ENCODE peak calls at places on chromosomes 12 and 14, in nine cellular contexts. X is AG09319; H is Panc1; U is putamen; W is brain microvascular endothelial cell; P is T follicular helper cell; J is caudate nucleus; L is stimulated activated CD8-positive, alpha-beta memory T cell treated with anti-CD3 and anti-CD28 coated beads, Interleukin-15, amount 100 ng/mL, for 24 hours; B is nephron progenitor cell. T is an unnamed sample.
A peak's percentile ranks its signal among the peaks of the same experiment; 100 is the strongest.

GRCh38 chr12:3527181-3527580 is 36.2 kb downstream of the PRMT8 start:
- DNase-seq in X (peak; percentile 20), U (no peak), B (no peak), J (no peak), L (no peak), P (no peak), H (no peak), W (peak; percentile 92), T (no peak)

GRCh38 chr14:71290960-71291466 is 383.8 kb downstream of the PCNX1 start:
- DNase-seq in U (peak; percentile 81), H (peak; percentile 25), W (peak; percentile 72), L (no peak), J (peak; percentile 32), B (no peak), X (peak; percentile 7), P (no peak), T (no peak)

GRCh38 chr12:10861366-10861765 is 12.1 kb upstream of the PRR4 start:
- DNase-seq in U (no peak), H (no peak), P (no peak), W (peak; percentile 9), X (no peak), B (no peak), L (no peak), J (no peak), T (no peak)

GRCh38 chr12:131454418-131455217 is 256.3 kb upstream of the SFSWAP start:
- DNase-seq in P (no peak), W (peak; percentile 7), H (peak; percentile 13), J (no peak), X (no peak), U (no peak), L (no peak), B (peak; percentile 75), T (no peak)

GRCh38 chr12:105775351-105775750 is 363.4 kb downstream of the NUAK1 start:
- DNase-seq in X (no peak), W (peak; percentile 54), L (no peak), P (no peak), B (no peak), U (no peak), J (no peak), H (no peak), T (no peak)

GRCh38 chr12:94753071-94753779 is 102.9 kb upstream of the TMCC3 start:
- DNase-seq in L (no peak), B (no peak), P (no peak), X (no peak), W (no peak), H (no peak), U (no peak), J (no peak), T (no peak)

GRCh38 chr12:68855111-68855510 is 47.1 kb downstream of the MDM2 start:
- DNase-seq in W (no peak), B (no peak), H (no peak), L (no peak), X (no peak), U (no peak), P (no peak), J (no peak), T (no peak)

GRCh38 chr12:94994312-94994711 is 9.2 kb downstream of the NDUFA12 start:
- DNase-seq in P (no peak), U (peak; percentile 55), H (peak; percentile 15), X (peak; percentile 12), J (peak; percentile 38), L (no peak), B (no peak), W (peak; percentile 74), T (no peak)

GRCh38 chr12:14716848-14717444 is 20.5 kb upstream of the GUCY2C start:
- DNase-seq in L (no peak), B (peak; percentile 20), P (peak; percentile 25), J (no peak), H (no peak), X (peak; percentile 15), W (peak; percentile 47), U (peak; percentile 3), T (peak; percentile 30)

GRCh38 chr12:104411826-104412626 is 44.7 kb upstream of the CHST11 start:
- DNase-seq in J (peak; percentile 32), B (no peak), U (peak; percentile 50), H (no peak), X (no peak), P (no peak), W (peak; percentile 35), L (no peak), T (no peak)

GRCh38 chr12:104320627-104321024 is 17.1 kb downstream of the EID3 start:
- DNase-seq in P (no peak), U (no peak), X (no peak), W (no peak), L (no peak), J (no peak), B (no peak), H (no peak), T (no peak)

GRCh38 chr14:60647081-60647836 is 2.0 kb downstream of the SIX1 start:
- DNase-seq in L (no peak), H (no peak), U (no peak), W (peak; percentile 56), B (peak; percentile 64), J (no peak), X (peak; percentile 45), P (no peak), T (peak; percentile 51)

GRCh38 chr14:29529418-29529817 is 398.2 kb downstream of the PRKD1 start:
- DNase-seq in U (no peak), W (no peak), J (no peak), L (no peak), X (no peak), H (no peak), P (no peak), B (peak; percentile 14), T (no peak)

GRCh38 chr14:56300495-56300894 is 182.3 kb downstream of the PELI2 start:
- DNase-seq in W (peak; percentile 73), B (no peak), P (no peak), U (no peak), H (no peak), X (no peak), L (no peak), J (no peak), T (no peak)

GRCh38 chr14:96509457-96510090 is 7.4 kb downstream of the PAPOLA start:
- DNase-seq in H (no peak), B (no peak), U (no peak), J (no peak), P (no peak), X (no peak), W (no peak), L (no peak), T (no peak)

GRCh38 chr12:12445882-12446181 is 89.0 kb downstream of the BORCS5 start:
- DNase-seq in P (no peak), W (no peak), X (no peak), U (no peak), L (no peak), H (no peak), B (no peak), J (no peak), T (no peak)

GRCh38 chr14:45135659-45136314 is at the start of gene FANCM:
- DNase-seq in B (peak; percentile 82), H (peak; percentile 92), X (peak; percentile 94), P (peak; percentile 83), L (peak; percentile 49), W (peak; percentile 98), J (peak; percentile 91), U (peak; percentile 96), T (peak; percentile 73)

GRCh38 chr12:3218846-3219632 is 141.9 kb downstream of the TSPAN9 start:
- DNase-seq in J (no peak), H (no peak), U (no peak), X (no peak), B (no peak), L (no peak), W (no peak), P (no peak), T (no peak)

GRCh38 chr12:111029732-111030131 is 109.4 kb upstream of the MYL2 start:
- DNase-seq in U (no peak), P (no peak), X (no peak), B (no peak), L (no peak), H (no peak), J (no peak), W (no peak), T (no peak)

GRCh38 chr12:114448618-114448933 is 42.6 kb upstream of the TBX5 start:
- DNase-seq in B (no peak), J (no peak), H (no peak), X (no peak), L (no peak), P (no peak), W (no peak), U (no peak), T (no peak)

GRCh38 chr12:51913071-51914033 is 6.0 kb downstream of the ACVRL1 start:
- DNase-seq in W (no peak), B (no peak), P (no peak), X (no peak), L (no peak), U (no peak), H (no peak), J (no peak), T (no peak)

GRCh38 chr14:102554835-102555819 is 37.3 kb upstream of the RCOR1 start:
- DNase-seq in P (peak; percentile 36), L (no peak), X (no peak), B (peak; percentile 78), J (no peak), H (no peak), U (no peak), W (no peak), T (peak; percentile 79)

GRCh38 chr14:42140831-42141279 is 534.2 kb downstream of the LRFN5 start:
- DNase-seq in X (peak; percentile 5), L (no peak), W (peak; percentile 62), J (no peak), P (no peak), B (no peak), U (no peak), H (peak; percentile 86), T (no peak)

GRCh38 chr12:51307655-51308593 is 16.1 kb downstream of the BIN2 start:
- DNase-seq in J (no peak), B (no peak), X (peak; percentile 35), W (peak; percentile 77), H (peak; percentile 87), U (no peak), P (no peak), L (no peak), T (no peak)

GRCh38 chr12:120199595-120200306 is 1.2 kb downstream of the RPLP0 start:
- DNase-seq in P (no peak), B (no peak), U (no peak), W (peak; percentile 27), J (no peak), H (no peak), X (peak; percentile 91), L (no peak), T (no peak)

GRCh38 chr14:58882577-58883018 is 244.8 kb downstream of the DACT1 start:
- DNase-seq in H (no peak), P (no peak), J (no peak), W (peak; percentile 18), B (peak; percentile 35), X (peak; percentile 73), L (no peak), U (no peak), T (no peak)